ENCODE peak calls at places on chromosomes 7 and 10, in six cellular contexts. Z is Panc1, R is prostate gland, L is stomach, E is psoas muscle, V is HL-60. U is an unnamed sample.

GRCh38 chr10:30529373-30529998 is 95.5 kb downstream of the MAP3K8 start:
- DNase-seq in E (peak), L (peak), R (peak), Z (no peak), V (peak), U (no peak)

GRCh38 chr7:92810242-92810611 is 26.1 kb downstream of the CDK6 start:
- DNase-seq in E (no peak), R (no peak), L (no peak), V (no peak), Z (no peak), U (no peak)

GRCh38 chr10:3420527-3421469 is 248.2 kb upstream of the PITRM1 start:
- DNase-seq in R (no peak), L (no peak), Z (no peak), V (no peak), E (no peak), U (peak)

GRCh38 chr10:94105226-94105625 is 111.5 kb downstream of the PLCE1 start:
- DNase-seq in Z (no peak), V (no peak), L (no peak), R (no peak), E (no peak), U (no peak)

GRCh38 chr10:116765549-116766162 is 23.3 kb upstream of the HSPA12A start:
- DNase-seq in R (no peak), E (no peak), Z (no peak), V (no peak), L (no peak), U (peak)

GRCh38 chr7:16916111-16916639 is 34.4 kb upstream of the AGR3 start:
- DNase-seq in L (no peak), R (no peak), V (no peak), Z (no peak), E (no peak), U (peak)

GRCh38 chr7:26620352-26620751 is 244.0 kb downstream of the SKAP2 start:
- DNase-seq in E (no peak), L (no peak), R (no peak), V (no peak), Z (no peak), U (peak)

GRCh38 chr7:23001610-23002009 is 12.3 kb downstream of the HYCC1 start:
- DNase-seq in V (no peak), E (no peak), L (no peak), R (no peak), Z (no peak), U (no peak)

GRCh38 chr10:132310701-132311337 is 3.1 kb upstream of the STK32C start:
- DNase-seq in E (no peak), V (no peak), L (no peak), R (no peak), Z (no peak), U (peak)

GRCh38 chr10:14904316-14904732 is 25.7 kb downstream of the SUV39H2 start:
- DNase-seq in V (no peak), Z (peak), L (no peak), R (no peak), E (no peak), U (peak)

GRCh38 chr10:93719901-93720300 is 17.5 kb upstream of the FRA10AC1 start:
- DNase-seq in R (no peak), L (no peak), E (no peak), V (no peak), Z (no peak), U (no peak)

GRCh38 chr10:110226555-110226925 is 19.1 kb downstream of the MXI1 start:
- DNase-seq in R (peak), E (peak), Z (no peak), V (peak), L (peak), U (peak)

GRCh38 chr7:122674502-122674901 is 24.4 kb downstream of the RNF133 start:
- DNase-seq in Z (no peak), E (no peak), V (no peak), R (peak), L (peak), U (no peak)
- H3K4me3 ChIP-seq in Z (no peak), E (no peak), V (no peak), R (peak), L (no peak), U (no peak)

DNA sequence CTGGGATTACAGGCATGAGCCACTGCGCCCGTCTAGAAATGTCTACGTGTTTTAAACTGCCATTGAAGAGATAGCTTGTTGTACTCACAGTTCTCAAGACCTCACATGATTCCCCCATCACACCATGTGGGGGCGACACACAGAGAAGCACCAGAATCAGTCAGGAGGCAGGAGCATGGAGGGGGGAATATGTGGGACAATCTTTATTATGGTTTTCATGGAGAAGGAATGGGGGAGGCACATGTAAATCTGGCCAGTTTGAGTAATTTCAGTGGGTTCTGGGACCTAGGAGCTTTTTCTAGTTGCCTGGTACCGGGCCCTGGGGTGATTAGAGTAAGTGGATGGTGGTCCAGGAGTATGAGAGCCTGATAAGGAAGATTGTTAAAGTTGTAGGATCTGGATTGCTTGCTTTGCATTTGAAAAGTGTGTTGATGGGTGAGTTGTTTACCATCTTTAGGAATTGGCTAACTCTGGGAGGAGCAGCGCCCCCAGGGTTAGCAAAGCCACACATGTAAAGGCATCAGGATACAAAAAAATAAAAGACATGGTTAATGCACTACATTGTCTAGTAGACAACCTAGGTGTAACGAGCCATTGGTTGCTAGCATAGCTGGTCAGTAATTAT is 85.4 kb upstream of the SLC13A1 start:
- DNase-seq in Z (no peak), E (no peak), L (no peak), R (no peak), V (no peak), U (no peak)
- TF ChIP-seq CTCF in Z (peak), E (no peak), L (no peak), R (no peak), V (no peak), U (no peak)

GRCh38 chr10:80415734-80416281 is 7.5 kb downstream of the PRXL2A start:
- DNase-seq in Z (no peak), V (no peak), E (no peak), R (no peak), L (no peak), U (no peak)
- H3K4me3 ChIP-seq in Z (no peak), V (no peak), E (peak), R (no peak), L (no peak), U (no peak)

DNA sequence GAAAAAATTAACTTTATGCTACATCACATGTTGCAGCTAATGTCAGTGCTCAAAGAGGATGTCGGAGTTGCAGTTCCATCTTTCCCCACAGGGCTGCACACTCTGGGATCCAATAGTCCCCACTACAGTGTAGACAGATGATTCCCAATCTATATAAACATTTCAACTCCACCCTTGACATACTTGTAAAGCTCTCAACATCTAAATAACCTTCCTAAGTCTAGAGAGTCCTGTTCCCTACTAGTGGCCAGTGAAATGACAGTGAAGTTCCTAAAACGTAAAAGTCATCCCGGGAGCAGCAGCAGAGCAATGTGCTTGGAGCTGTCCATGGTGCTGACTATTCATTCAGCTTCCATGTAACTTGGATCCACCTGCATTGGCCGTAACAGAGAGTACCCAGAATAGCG is 145.1 kb downstream of the GRM8 start:
- DNase-seq in Z (peak), E (no peak), L (peak), R (peak), V (peak), U (peak)
- TF ChIP-seq CTCF in Z (peak), E (peak), L (peak), R (peak), V (peak), U (peak)

GRCh38 chr7:21426286-21426957 is 1.5 kb upstream of the SP4 start:
- DNase-seq in E (no peak), Z (peak), V (peak), R (no peak), L (no peak), U (peak)
- H3K4me3 ChIP-seq in E (peak), Z (peak), V (peak), R (peak), L (peak), U (peak)

GRCh38 chr10:47288916-47289495 is 11.0 kb upstream of the GDF10 start:
- DNase-seq in Z (no peak), E (no peak), V (no peak), L (no peak), R (no peak), U (no peak)
- TF ChIP-seq CTCF in Z (no peak), E (no peak), V (no peak), L (no peak), R (no peak), U (no peak)

GRCh38 chr7:1664711-1665591 is 5.1 kb upstream of the ELFN1 start:
- DNase-seq in E (peak), V (peak), R (peak), L (peak), Z (no peak), U (peak)
- H3K4me3 ChIP-seq in E (peak), V (peak), R (peak), L (peak), Z (peak), U (no peak)

GRCh38 chr10:133438711-133439273 is 14.4 kb upstream of the SPRN start:
- DNase-seq in R (no peak), L (no peak), E (no peak), Z (peak), V (peak), U (no peak)
- TF ChIP-seq CTCF in R (no peak), L (no peak), E (no peak), Z (peak), V (peak), U (no peak)

GRCh38 chr7:105693576-105693975 is 112.3 kb upstream of the EFCAB10 start:
- DNase-seq in R (no peak), E (no peak), Z (no peak), L (no peak), V (no peak), U (no peak)

GRCh38 chr7:105691029-105691691 is 109.9 kb upstream of the EFCAB10 start:
- DNase-seq in E (no peak), Z (no peak), R (no peak), V (no peak), L (no peak), U (no peak)

GRCh38 chr7:105690286-105690915 is 109.1 kb upstream of the EFCAB10 start:
- DNase-seq in E (no peak), L (no peak), R (no peak), Z (no peak), V (no peak), U (peak)

GRCh38 chr7:105689093-105689819 is 108.0 kb upstream of the EFCAB10 start:
- DNase-seq in V (no peak), R (no peak), E (no peak), L (no peak), Z (no peak), U (no peak)

DNA sequence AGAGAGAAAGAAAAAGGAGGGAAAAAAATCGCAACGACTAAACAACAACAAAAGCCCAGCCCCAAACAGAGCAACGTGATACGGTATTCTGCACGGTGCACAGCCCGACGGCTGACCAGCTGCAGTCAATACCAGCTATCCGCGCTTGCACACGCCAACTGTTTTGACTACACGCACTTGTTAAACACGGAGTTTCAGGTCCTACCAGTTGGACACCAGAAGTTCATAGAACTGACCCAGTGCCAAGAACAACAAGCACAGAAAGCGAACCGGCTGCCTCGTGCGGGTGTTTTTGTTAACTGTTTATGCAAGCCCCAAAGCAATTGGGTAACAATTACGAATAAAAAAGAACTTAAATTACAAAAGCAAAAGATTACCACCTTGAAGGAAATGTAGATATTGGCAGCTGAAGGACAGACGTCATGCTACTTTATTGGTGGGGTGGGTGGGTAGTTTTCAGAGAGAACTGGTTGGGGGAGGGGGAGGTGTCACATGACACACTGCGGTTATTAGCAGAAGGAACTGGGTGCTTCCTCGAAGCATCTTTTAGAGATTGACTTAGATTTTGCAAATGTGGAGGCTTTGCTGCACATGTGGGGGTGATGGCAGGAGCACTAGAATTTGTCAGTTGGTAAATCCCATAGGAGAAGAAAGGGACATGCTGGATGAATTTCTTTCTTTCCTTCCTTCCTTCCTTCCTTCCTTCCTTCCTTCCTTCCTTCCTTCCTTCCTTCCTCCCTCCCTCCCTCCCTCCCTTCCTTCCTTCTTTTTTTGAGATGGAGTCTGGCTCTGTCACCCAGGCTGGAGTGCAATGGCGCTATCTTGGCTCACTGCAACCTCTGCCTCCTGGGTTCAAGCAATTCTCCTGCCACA is 110.6 kb upstream of the EFCAB10 start:
- DNase-seq in Z (no peak), L (peak), R (peak), V (no peak), E (peak), U (peak)
- H3K4me3 ChIP-seq in Z (peak), L (peak), R (peak), V (no peak), E (peak), U (peak)